ENCODE peak calls at places on chromosomes 12 and 14, in seven cellular contexts. Q, D, A, K, G, E and W are unnamed samples.

GRCh38 chr12:93978553-93978952 is 169.8 kb upstream of the PLXNC1 start:
- DNase-seq in Q (no peak), D (no peak), A (no peak), K (no peak), G (no peak), E (peak; percentile 67), W (peak; percentile 89)

GRCh38 chr14:71361335-71361734 is 454.1 kb downstream of the PCNX1 start:
- DNase-seq in Q (no peak), D (no peak), A (no peak), K (no peak), G (no peak), E (peak; percentile 57), W (peak; percentile 41)

GRCh38 chr12:46770501-46771183 is 55.2 kb downstream of the SLC38A4 start:
- DNase-seq in Q (no peak), D (no peak), A (peak; percentile 30), K (peak; percentile 4), G (no peak), E (peak; percentile 59), W (peak; percentile 79)

GRCh38 chr12:29681370-29681769 is 102.4 kb downstream of the TMTC1 start:
- DNase-seq in Q (no peak), D (no peak), A (no peak), K (no peak), G (no peak), E (no peak), W (no peak)

GRCh38 chr12:29634057-29634456 is 136.6 kb upstream of the OVCH1 start:
- DNase-seq in Q (no peak), D (no peak), A (no peak), K (no peak), G (no peak), E (peak; percentile 55), W (peak; percentile 36)

GRCh38 chr14:105641075-105641937 is 114.9 kb downstream of the TMEM121 start:
- DNase-seq in Q (no peak), D (no peak), A (no peak), K (no peak), G (no peak), E (no peak), W (no peak)

GRCh38 chr14:91374897-91375747 is 42.5 kb downstream of the CCDC88C start:
- DNase-seq in Q (no peak), D (no peak), A (peak; percentile 51), K (no peak), G (no peak), E (no peak), W (no peak)

GRCh38 chr12:85329913-85330312 is 49.9 kb downstream of the ALX1 start:
- DNase-seq in Q (no peak), D (no peak), A (no peak), K (no peak), G (no peak), E (no peak), W (no peak)

GRCh38 chr12:97560359-97560758 is 97.8 kb downstream of the RMST start:
- DNase-seq in Q (no peak), D (no peak), A (no peak), K (no peak), G (no peak), E (no peak), W (no peak)

GRCh38 chr14:74203546-74203945 is 35.7 kb upstream of the VSX2 start:
- DNase-seq in Q (no peak), D (no peak), A (no peak), K (no peak), G (no peak), E (no peak), W (no peak)

GRCh38 chr12:22687677-22688076 is 62.7 kb downstream of the ETNK1 start:
- DNase-seq in Q (no peak), D (no peak), A (no peak), K (no peak), G (no peak), E (peak; percentile 77), W (peak; percentile 57)

GRCh38 chr14:90531497-90531896 is 134.7 kb downstream of the CALM1 start:
- DNase-seq in Q (no peak), D (no peak), A (no peak), K (no peak), G (no peak), E (no peak), W (no peak)

GRCh38 chr12:130775953-130776856 is 60.1 kb upstream of the RIMBP2 start:
- DNase-seq in Q (peak; percentile 40), D (peak; percentile 30), A (peak; percentile 57), K (peak; percentile 29), G (peak; percentile 6), E (peak; percentile 88), W (peak; percentile 91)

GRCh38 chr12:20194171-20194570 is 174.2 kb upstream of the PDE3A start:
- DNase-seq in Q (no peak), D (no peak), A (no peak), K (no peak), G (no peak), E (peak; percentile 17), W (peak; percentile 26)

GRCh38 chr14:71139058-71139946 is 232.0 kb downstream of the PCNX1 start:
- DNase-seq in Q (peak; percentile 38), D (peak; percentile 42), A (peak; percentile 66), K (peak; percentile 31), G (peak; percentile 90), E (peak; percentile 48), W (peak; percentile 79)

GRCh38 chr14:103146141-103146709 is 23.0 kb downstream of the TNFAIP2 start:
- DNase-seq in Q (no peak), D (no peak), A (no peak), K (no peak), G (no peak), E (no peak), W (no peak)

GRCh38 chr12:64609543-64610091 is 678 bp upstream of the RASSF3 start:
- DNase-seq in Q (no peak), D (no peak), A (no peak), K (no peak), G (no peak), E (peak; percentile 20), W (peak; percentile 57)

GRCh38 chr14:85280074-85280473 is 249.9 kb upstream of the FLRT2 start:
- DNase-seq in Q (no peak), D (no peak), A (no peak), K (no peak), G (no peak), E (peak; percentile 3), W (no peak)

GRCh38 chr14:35949933-35950332 is 123.8 kb downstream of the BRMS1L start:
- DNase-seq in Q (no peak), D (no peak), A (no peak), K (no peak), G (no peak), E (no peak), W (peak; percentile 2)

GRCh38 chr12:105725054-105725453 is 394.6 kb downstream of the C12orf75 start:
- DNase-seq in Q (no peak), D (no peak), A (no peak), K (no peak), G (no peak), E (no peak), W (no peak)

GRCh38 chr12:51621155-51621922 is 30.3 kb downstream of the SCN8A start:
- DNase-seq in Q (no peak), D (no peak), A (no peak), K (no peak), G (no peak), E (peak; percentile 78), W (no peak)

GRCh38 chr14:32136027-32136825 is 59.1 kb downstream of the ARHGAP5 start:
- DNase-seq in Q (no peak), D (no peak), A (no peak), K (no peak), G (no peak), E (no peak), W (peak; percentile 47)

GRCh38 chr14:58752280-58752679 is 114.5 kb downstream of the DACT1 start:
- DNase-seq in Q (no peak), D (no peak), A (no peak), K (no peak), G (no peak), E (no peak), W (no peak)

GRCh38 chr12:47755655-47756562 is 2.8 kb downstream of the RAPGEF3 start:
- DNase-seq in Q (no peak), D (peak; percentile 19), A (no peak), K (no peak), G (no peak), E (no peak), W (no peak)

GRCh38 chr14:77980475-77981321 is 180.8 kb downstream of the ADCK1 start:
- DNase-seq in Q (no peak), D (peak; percentile 27), A (peak; percentile 46), K (no peak), G (no peak), E (no peak), W (no peak)

GRCh38 chr14:93788557-93789365 is 476 bp upstream of the PRIMA1 start:
- DNase-seq in Q (peak; percentile 35), D (peak; percentile 80), A (peak; percentile 48), K (peak; percentile 28), G (no peak), E (no peak), W (peak; percentile 31)